ENCODE peak calls at places on chromosome 1, in six cellular contexts. J is adrenal gland, Y is HL-60, B is Calu3, G is fibroblast of mammary gland, O is upper lobe of right lung. H is an unnamed sample.

GRCh38 chr1:68453060-68453665 is 3.4 kb upstream of the RPE65 start:
- DNase-seq in J (no peak), Y (no peak), B (no peak), G (no peak), O (no peak), H (no peak)

GRCh38 chr1:77347646-77348045 is 65.8 kb downstream of the AK5 start:
- DNase-seq in J (no peak), Y (no peak), B (no peak), G (peak; percentile 96), O (no peak), H (no peak)

GRCh38 chr1:15799004-15799867 is 8.2 kb downstream of the UQCRHL start:
- DNase-seq in J (peak; percentile 87), Y (no peak), B (peak; percentile 84), G (peak; percentile 96), O (peak; percentile 80), H (no peak)

GRCh38 chr1:214418380-214418779 is 133.0 kb downstream of the PTPN14 start:
- DNase-seq in J (peak; percentile 26), Y (no peak), B (no peak), G (peak; percentile 48), O (no peak), H (no peak)

GRCh38 chr1:7988576-7988975 is 27.1 kb downstream of the PARK7 start:
- DNase-seq in J (no peak), Y (no peak), B (no peak), G (no peak), O (no peak), H (no peak)

GRCh38 chr1:81703352-81703735 is 97.4 kb upstream of the ADGRL2 start:
- DNase-seq in J (no peak), Y (no peak), B (no peak), G (peak; percentile 87), O (no peak), H (no peak)

GRCh38 chr1:222167896-222168295 is 380.0 kb downstream of the HHIPL2 start:
- DNase-seq in J (no peak), Y (no peak), B (no peak), G (peak; percentile 29), O (no peak), H (no peak)

GRCh38 chr1:195766709-195767108 is 841.5 kb downstream of the KCNT2 start:
- DNase-seq in J (no peak), Y (no peak), B (no peak), G (peak; percentile 36), O (no peak), H (no peak)

GRCh38 chr1:30149226-30149625 is 574.2 kb downstream of the MATN1 start:
- DNase-seq in J (no peak), Y (no peak), B (no peak), G (no peak), O (no peak), H (no peak)

GRCh38 chr1:219264557-219264956 is 90.9 kb downstream of the LYPLAL1 start:
- DNase-seq in J (no peak), Y (no peak), B (no peak), G (no peak), O (no peak), H (no peak)

GRCh38 chr1:231940116-231940515 is 313.5 kb downstream of the DISC1 start:
- DNase-seq in J (no peak), Y (no peak), B (no peak), G (no peak), O (no peak), H (no peak)

GRCh38 chr1:214002472-214002871 is 14.7 kb downstream of the PROX1 start:
- DNase-seq in J (peak; percentile 42), Y (no peak), B (no peak), G (peak; percentile 70), O (no peak), H (no peak)

GRCh38 chr1:228873714-228874113 is 138.4 kb downstream of the RHOU start:
- DNase-seq in J (no peak), Y (no peak), B (no peak), G (no peak), O (no peak), H (no peak)

GRCh38 chr1:69540052-69540451 is 27.7 kb upstream of the LRRC7 start:
- DNase-seq in J (no peak), Y (no peak), B (no peak), G (no peak), O (no peak), H (no peak)

GRCh38 chr1:37685722-37686121 is 6.6 kb upstream of the CDCA8 start:
- DNase-seq in J (no peak), Y (no peak), B (no peak), G (no peak), O (no peak), H (no peak)

GRCh38 chr1:14777516-14778506 is 179.3 kb downstream of the KAZN start:
- DNase-seq in J (peak; percentile 20), Y (no peak), B (no peak), G (no peak), O (no peak), H (no peak)

GRCh38 chr1:119947468-119947867 is 51.2 kb upstream of the ADAM30 start:
- DNase-seq in J (no peak), Y (no peak), B (no peak), G (peak; percentile 97), O (no peak), H (no peak)

GRCh38 chr1:89331890-89332289 is 32.0 kb upstream of the GBP6 start:
- DNase-seq in J (no peak), Y (no peak), B (no peak), G (no peak), O (no peak), H (no peak)

GRCh38 chr1:183652547-183653467 is at the start of gene APOBEC4:
- DNase-seq in J (no peak), Y (peak; percentile 66), B (peak; percentile 20), G (no peak), O (no peak), H (no peak)

GRCh38 chr1:241600496-241600901 is 39.7 kb downstream of the CHML start:
- DNase-seq in J (no peak), Y (no peak), B (no peak), G (peak; percentile 80), O (no peak), H (no peak)

GRCh38 chr1:240831191-240831631 is 219.3 kb upstream of the GREM2 start:
- DNase-seq in J (no peak), Y (no peak), B (no peak), G (peak; percentile 82), O (no peak), H (no peak)

GRCh38 chr1:219959540-219960208 is 31.3 kb upstream of the SLC30A10 start:
- DNase-seq in J (no peak), Y (no peak), B (no peak), G (no peak), O (no peak), H (no peak)

GRCh38 chr1:150548632-150549495 is at the start of gene ADAMTSL4:
- DNase-seq in J (peak; percentile 82), Y (peak; percentile 46), B (peak; percentile 69), G (peak; percentile 87), O (peak; percentile 88), H (no peak)

GRCh38 chr1:224300346-224300745 is 29.6 kb downstream of the NVL start:
- DNase-seq in J (peak; percentile 4), Y (no peak), B (peak; percentile 19), G (peak; percentile 87), O (no peak), H (no peak)

GRCh38 chr1:110042981-110043380 is 8.6 kb downstream of the STRIP1 start:
- DNase-seq in J (no peak), Y (no peak), B (no peak), G (no peak), O (no peak), H (no peak)

GRCh38 chr1:155082941-155083541 is 4.4 kb downstream of the EFNA3 start:
- DNase-seq in J (no peak), Y (no peak), B (peak; percentile 65), G (no peak), O (no peak), H (no peak)

GRCh38 chr1:155652951-155653350 is 35.6 kb downstream of the YY1AP1 start:
- DNase-seq in J (no peak), Y (no peak), B (no peak), G (no peak), O (no peak), H (no peak)

GRCh38 chr1:36847761-36848160 is 186.6 kb downstream of the GRIK3 start:
- DNase-seq in J (no peak), Y (no peak), B (no peak), G (no peak), O (no peak), H (no peak)

GRCh38 chr1:200714504-200715187 is 24.0 kb upstream of the CAMSAP2 start:
- DNase-seq in J (no peak), Y (no peak), B (no peak), G (no peak), O (no peak), H (no peak)

GRCh38 chr1:22747021-22747734 is 36.5 kb downstream of the EPHB2 start:
- DNase-seq in J (peak; percentile 46), Y (no peak), B (peak; percentile 63), G (peak; percentile 73), O (no peak), H (no peak)

GRCh38 chr1:90614872-90615271 is 102.2 kb downstream of the BARHL2 start:
- DNase-seq in J (no peak), Y (no peak), B (no peak), G (no peak), O (no peak), H (no peak)
- TF ChIP-seq CTCF in J (no peak), Y (no peak), B (peak; percentile 33), G (peak; percentile 15), O (peak; percentile 13), H (no peak)

GRCh38 chr1:6547301-6547700 is 7.0 kb downstream of the NOL9 start:
- DNase-seq in J (no peak), Y (no peak), B (no peak), G (peak; percentile 33), O (no peak), H (no peak)
- TF ChIP-seq CTCF in J (no peak), Y (no peak), B (no peak), G (no peak), O (no peak), H (no peak)

DNA sequence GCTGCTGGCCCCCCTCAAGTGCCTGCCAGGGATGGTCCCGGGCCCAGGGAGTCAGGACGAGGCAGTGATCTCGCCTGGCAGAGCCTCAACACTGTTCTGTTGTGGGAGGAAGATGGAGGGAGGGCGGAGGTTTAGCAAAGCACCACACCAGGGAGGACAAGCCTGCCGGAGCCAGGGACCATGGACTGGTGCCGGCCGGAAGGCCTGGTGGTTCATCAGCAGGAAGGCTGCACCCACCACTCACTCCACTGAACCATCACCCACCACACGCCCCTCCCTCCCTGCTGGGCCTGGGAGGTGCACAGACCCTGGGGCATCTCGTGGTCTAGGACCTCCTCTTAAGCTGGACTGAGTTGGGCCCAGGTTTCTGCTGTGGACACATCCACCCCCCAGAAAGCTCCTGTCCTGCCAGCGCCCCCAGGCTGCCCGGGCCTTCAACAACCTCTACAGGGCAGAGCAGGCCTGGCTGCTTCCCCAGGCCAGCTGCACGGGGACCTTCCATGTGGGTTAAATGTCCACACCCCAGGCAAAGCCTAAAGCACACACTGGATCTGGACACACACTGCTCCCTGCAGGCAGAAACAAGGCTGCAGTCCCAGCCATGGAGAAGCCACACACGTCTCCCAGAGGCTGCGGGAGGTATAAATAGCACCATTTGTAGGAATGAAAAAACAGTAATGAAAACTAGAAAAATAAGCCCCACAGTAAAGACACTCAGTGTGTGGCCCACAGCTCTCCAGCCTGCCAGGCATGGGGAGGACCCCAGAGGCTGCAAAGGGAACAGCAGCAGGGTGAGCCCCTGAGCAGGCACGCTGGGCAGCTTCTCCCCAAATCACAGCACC is 10.4 kb upstream of the TMEM240 start:
- DNase-seq in J (peak; percentile 56), Y (no peak), B (no peak), G (peak; percentile 80), O (no peak), H (no peak)
- TF ChIP-seq CTCF in J (peak; percentile 19), Y (peak; percentile 3), B (no peak), G (peak; percentile 61), O (peak; percentile 21), H (no peak)

GRCh38 chr1:3530086-3530930 is 75.8 kb downstream of the ARHGEF16 start:
- DNase-seq in J (no peak), Y (no peak), B (peak; percentile 22), G (no peak), O (no peak), H (no peak)
- TF ChIP-seq CTCF in J (no peak), Y (no peak), B (no peak), G (no peak), O (no peak), H (no peak)

H was measured in CD14-positive monocyte.